ENCODE peak calls at places on chromosomes 16 and 17, in ten cellular contexts. S is sigmoid colon, X is cardiac muscle cell, A is heart left ventricle, L is tibial nerve, N is ovary, I is thoracic aorta, Y is tibial artery, W is prostate gland, Z is Peyer's patch. F is an unnamed sample.

GRCh38 chr17:1755993-1756306 is 5.9 kb upstream of the SERPINF1 start:
- DNase-seq in S (no peak), Y (no peak), X (no peak), L (no peak), A (no peak), W (no peak), N (no peak), I (no peak), Z (no peak), F (no peak)

GRCh38 chr16:84909686-84910085 is 89.9 kb downstream of the CRISPLD2 start:
- DNase-seq in X (no peak), I (no peak), Y (no peak), Z (no peak), N (no peak), L (no peak), A (no peak), W (no peak), S (no peak), F (no peak)

GRCh38 chr17:46192211-46192483 is 1.1 kb downstream of the KANSL1 start:
- DNase-seq in X (no peak), L (no peak), W (no peak), S (no peak), I (no peak), Z (no peak), N (no peak), Y (no peak), A (no peak), F (no peak)

GRCh38 chr17:59783221-59784016 is 76.0 kb downstream of the VMP1 start:
- DNase-seq in I (no peak), L (no peak), A (no peak), Y (no peak), Z (no peak), X (no peak), N (no peak), W (no peak), S (no peak), F (no peak)

GRCh38 chr16:21526923-21527807 is 72.2 kb upstream of the METTL9 start:
- DNase-seq in I (no peak), A (peak; percentile 17), W (no peak), S (no peak), L (no peak), N (no peak), Z (no peak), X (no peak), Y (no peak), F (no peak)

GRCh38 chr17:53142890-53143289 is 679.8 kb upstream of the KIF2B start:
- DNase-seq in Z (no peak), A (no peak), L (no peak), S (no peak), I (no peak), W (no peak), N (no peak), X (peak; percentile 43), Y (no peak), F (no peak)

GRCh38 chr17:35612924-35613521 is 25.9 kb downstream of the AP2B1 start:
- DNase-seq in A (peak; percentile 38), L (no peak), S (no peak), Z (peak; percentile 22), I (no peak), X (peak; percentile 65), N (no peak), W (peak; percentile 26), Y (no peak), F (no peak)

GRCh38 chr16:78630102-78630501 is 530.6 kb downstream of the WWOX start:
- DNase-seq in S (no peak), Y (no peak), W (no peak), Z (no peak), X (no peak), A (no peak), I (no peak), L (no peak), N (no peak), F (no peak)

GRCh38 chr16:21971856-21972255 is 18.7 kb downstream of the UQCRC2 start:
- DNase-seq in S (no peak), Y (no peak), X (no peak), N (no peak), Z (no peak), L (no peak), I (no peak), A (no peak), W (no peak), F (no peak)

GRCh38 chr16:3032624-3033023 is 4.1 kb downstream of the BICDL2 start:
- DNase-seq in A (no peak), L (no peak), N (no peak), Z (no peak), X (no peak), Y (no peak), I (no peak), S (no peak), W (no peak), F (no peak)

GRCh38 chr17:20896153-20896649 is 146.6 kb downstream of the USP22 start:
- DNase-seq in Z (no peak), Y (no peak), I (no peak), X (no peak), S (peak; percentile 70), L (no peak), N (peak; percentile 70), W (no peak), A (peak; percentile 53), F (no peak)

GRCh38 chr17:17118399-17118798 is 76.1 kb downstream of the MPRIP start:
- DNase-seq in X (no peak), Y (no peak), N (no peak), L (no peak), A (no peak), W (no peak), Z (no peak), I (no peak), S (no peak), F (no peak)
- H3K4me1 ChIP-seq in X (peaks cover 9% of the 10 kb centered on the region), Y (peaks cover 89% of the 10 kb centered on the region), N (peaks cover 51% of the 10 kb centered on the region), L (peaks cover 85% of the 10 kb centered on the region), A (peaks cover 85% of the 10 kb centered on the region), W (peaks cover 7% of the 10 kb centered on the region), Z (peaks cover 67% of the 10 kb centered on the region), I (peaks cover 39% of the 10 kb centered on the region), S (peaks cover 54% of the 10 kb centered on the region), F (peaks cover 68% of the 10 kb centered on the region)

DNA sequence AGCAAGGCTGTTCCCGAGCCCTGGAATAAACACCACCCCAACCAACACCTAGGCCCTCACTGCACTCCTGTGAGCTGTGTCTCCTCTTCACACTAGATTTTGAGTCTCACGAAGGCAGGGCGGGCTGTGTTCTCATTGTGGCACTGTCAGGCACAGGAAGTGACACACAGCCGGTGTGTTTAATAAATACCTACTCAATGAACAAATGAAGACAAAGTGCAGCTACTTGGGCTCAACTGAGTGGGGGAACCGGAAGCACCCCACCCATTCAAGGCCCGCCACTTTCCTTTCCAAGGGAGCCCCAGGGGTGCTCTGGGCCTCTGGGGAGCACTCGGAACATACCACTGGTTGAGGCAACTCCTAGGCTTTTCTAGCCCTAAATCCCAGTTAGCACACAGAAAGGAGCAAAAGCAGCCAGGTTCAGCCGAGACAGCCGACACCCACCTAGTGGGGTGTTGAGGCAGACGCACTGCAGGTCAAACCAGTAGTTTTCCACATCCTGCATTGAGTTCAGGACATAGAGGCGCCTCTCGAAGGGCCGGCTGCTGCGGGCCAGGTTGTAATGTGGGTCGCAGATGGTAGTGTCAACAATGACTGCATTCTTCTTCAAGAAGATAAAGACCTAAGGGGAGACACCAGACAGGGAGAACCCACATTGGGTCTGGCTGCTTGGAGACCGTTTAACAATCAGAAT is 57.7 kb downstream of the GTF3C1 start:
- DNase-seq in Z (no peak), A (no peak), W (no peak), L (no peak), S (no peak), I (no peak), N (no peak), X (no peak), Y (no peak), F (no peak)
- H3K36me3 ChIP-seq in Z (peaks cover 4% of the 10 kb centered on the region), A (peaks cover 100% of the 10 kb centered on the region), W (peaks cover 32% of the 10 kb centered on the region), L (peaks cover 4% of the 10 kb centered on the region), S (peaks cover 31% of the 10 kb centered on the region), I (peaks cover 67% of the 10 kb centered on the region), N (no peaks in the 10 kb centered on the region), X (peaks cover 89% of the 10 kb centered on the region), Y (peaks cover 78% of the 10 kb centered on the region), F (peaks cover 89% of the 10 kb centered on the region)

GRCh38 chr17:27382025-27382424 is 74.2 kb upstream of the KSR1 start:
- DNase-seq in L (no peak), A (no peak), W (no peak), X (no peak), Y (peak; percentile 27), N (no peak), I (no peak), Z (no peak), S (no peak), F (no peak)

GRCh38 chr17:27384261-27384701 is 72.0 kb upstream of the KSR1 start:
- DNase-seq in W (peak; percentile 66), I (peak; percentile 69), X (no peak), Z (no peak), Y (peak; percentile 95), L (no peak), S (peak; percentile 89), N (no peak), A (peak; percentile 82), F (no peak)

GRCh38 chr17:27385626-27386025 is 70.6 kb upstream of the KSR1 start:
- DNase-seq in W (no peak), X (no peak), S (no peak), I (no peak), A (no peak), N (no peak), Y (peak; percentile 1), L (no peak), Z (no peak), F (no peak)

GRCh38 chr17:27386206-27387075 is 69.8 kb upstream of the KSR1 start:
- DNase-seq in L (no peak), X (no peak), N (no peak), I (no peak), Y (peak; percentile 49), S (no peak), W (no peak), Z (no peak), A (no peak), F (no peak)

DNA sequence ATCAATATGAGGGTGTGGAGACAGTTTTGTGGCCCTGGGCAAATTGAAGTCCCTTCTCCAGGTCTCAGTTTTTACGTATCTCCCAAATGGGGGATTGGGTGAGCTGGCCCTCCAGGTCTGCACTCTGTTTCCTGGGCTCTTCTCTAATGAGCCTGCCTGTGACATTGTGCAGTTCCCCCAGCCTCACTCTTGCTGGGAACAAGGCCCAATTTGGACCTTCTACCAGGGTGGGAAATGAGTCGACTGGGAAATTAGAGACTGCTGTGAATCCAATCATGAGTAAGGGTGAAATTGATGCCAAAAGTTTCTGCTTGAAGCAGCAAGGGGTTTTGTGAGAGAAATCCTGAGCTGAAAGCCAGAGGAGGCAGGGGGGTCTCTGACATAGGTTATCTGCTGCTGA is 71.5 kb upstream of the KSR1 start:
- DNase-seq in N (no peak), S (no peak), A (no peak), I (no peak), X (no peak), Z (no peak), W (no peak), Y (no peak), L (no peak), F (no peak)
- H3K27ac ChIP-seq in N (no peak overlapping the region), S (peak overlapping the region; percentile 50), A (no peak overlapping the region), I (peak overlapping the region; percentile 56), X (no peak overlapping the region), Z (no peak overlapping the region), W (no peak overlapping the region), Y (peak overlapping the region; percentile 74), L (no peak overlapping the region), F (no peak overlapping the region)

DNA sequence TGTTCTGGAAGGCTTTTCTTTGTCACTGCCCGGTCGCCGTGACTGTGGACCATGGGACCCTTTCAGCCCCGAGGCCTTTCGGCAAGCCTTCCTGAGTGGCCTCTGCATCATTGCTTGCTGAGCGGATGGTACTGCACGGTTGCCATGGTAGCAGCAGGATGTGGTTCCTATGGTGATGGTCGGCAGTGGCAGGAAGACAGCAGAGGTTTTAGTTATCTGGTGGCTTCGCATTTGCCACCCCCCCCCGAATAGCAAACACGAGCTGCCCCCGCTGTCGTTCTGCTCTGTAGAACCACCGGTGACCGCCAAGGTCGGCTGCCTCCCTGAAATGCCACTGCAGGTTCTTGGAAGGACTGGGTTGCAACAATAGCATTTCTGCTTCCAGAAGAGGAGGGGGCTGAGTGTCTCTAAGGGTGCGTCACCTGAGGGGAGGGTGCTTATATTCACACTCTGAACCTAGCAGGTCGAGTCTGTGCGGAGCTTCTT is 76.6 kb downstream of the CMIP start:
- DNase-seq in S (no peak), Z (peak; percentile 80), N (no peak), Y (peak; percentile 62), A (peak; percentile 8), W (no peak), I (no peak), X (no peak), L (no peak), F (peak; percentile 72)
- H3K4me1 ChIP-seq in S (peaks cover 3% of the 10 kb centered on the region), Z (peaks cover 24% of the 10 kb centered on the region), N (peaks cover 6% of the 10 kb centered on the region), Y (no peaks in the 10 kb centered on the region), A (peaks cover 4% of the 10 kb centered on the region), W (no peaks in the 10 kb centered on the region), I (no peaks in the 10 kb centered on the region), X (no peaks in the 10 kb centered on the region), L (peaks cover 32% of the 10 kb centered on the region), F (peaks cover 22% of the 10 kb centered on the region)